ENCODE peak calls at places on chromosomes 2 and 18, in five cellular contexts. A is OCI-LY7; L is fibroblast of lung; X is Right ventricle myocardium inferior; Z is activated CD4-positive, alpha-beta T cell treated with anti-CD3 and anti-CD28 coated beads, Interleukin-2, amount 50 U/mL, for 24 hours. W is an unnamed sample.

GRCh38 chr2:7288484-7288883 is 371.3 kb downstream of the RNF144A start:
- DNase-seq in A (no peak), L (no peak), X (no peak), Z (no peak), W (no peak)

GRCh38 chr2:158181171-158181570 is 79.5 kb downstream of the UPP2 start:
- DNase-seq in A (no peak), L (no peak), X (no peak), Z (no peak), W (no peak)

GRCh38 chr18:38445485-38446145 is 880.0 kb upstream of the CELF4 start:
- DNase-seq in A (no peak), L (no peak), X (no peak), Z (no peak), W (no peak)

GRCh38 chr18:23059541-23060465 is 75.5 kb upstream of the CABLES1 start:
- DNase-seq in A (no peak), L (no peak), X (no peak), Z (no peak), W (no peak)

GRCh38 chr2:100262555-100263320 is 59.6 kb downstream of the LONRF2 start:
- DNase-seq in A (peak), L (peak), X (peak), Z (peak), W (peak)

GRCh38 chr2:133862400-133862977 is 294.2 kb upstream of the NCKAP5 start:
- DNase-seq in A (no peak), L (no peak), X (no peak), Z (no peak), W (no peak)

GRCh38 chr2:201357216-201357615 is at the start of gene FLACC1:
- DNase-seq in A (peak), L (peak), X (no peak), Z (no peak), W (peak)

GRCh38 chr2:150332378-150332777 is 155.1 kb downstream of the RND3 start:
- DNase-seq in A (no peak), L (no peak), X (no peak), Z (no peak), W (no peak)

GRCh38 chr2:176109226-176109954 is 2.3 kb downstream of the HOXD11 start:
- DNase-seq in A (no peak), L (no peak), X (no peak), Z (no peak), W (no peak)

GRCh38 chr2:68263632-68264031 is 11.3 kb upstream of the PPP3R1 start:
- DNase-seq in A (no peak), L (no peak), X (no peak), Z (no peak), W (no peak)

GRCh38 chr2:147030966-147031760 is 813.7 kb upstream of the ACVR2A start:
- DNase-seq in A (no peak), L (peak), X (no peak), Z (no peak), W (peak)

GRCh38 chr2:14524041-14524802 is 108.3 kb upstream of the LRATD1 start:
- DNase-seq in A (no peak), L (peak), X (no peak), Z (no peak), W (no peak)

GRCh38 chr2:204255469-204255868 is 289.8 kb upstream of the PARD3B start:
- DNase-seq in A (no peak), L (no peak), X (no peak), Z (no peak), W (no peak)

GRCh38 chr2:68292108-68292710 is 27.5 kb downstream of the CNRIP1 start:
- DNase-seq in A (peak), L (peak), X (no peak), Z (no peak), W (peak)

GRCh38 chr2:55133467-55134315 is 83.4 kb upstream of the RTN4 start:
- DNase-seq in A (no peak), L (peak), X (no peak), Z (peak), W (peak)

GRCh38 chr2:58918138-58918537 is 677.0 kb upstream of the FANCL start:
- DNase-seq in A (no peak), L (peak), X (no peak), Z (no peak), W (no peak)

GRCh38 chr18:13269599-13270011 is 51.0 kb downstream of the LDLRAD4 start:
- DNase-seq in A (no peak), L (no peak), X (no peak), Z (no peak), W (no peak)

GRCh38 chr2:65579506-65580235 is 147.3 kb upstream of the SPRED2 start:
- DNase-seq in A (no peak), L (no peak), X (no peak), Z (no peak), W (no peak)

GRCh38 chr18:63949068-63949737 is at the start of gene HMSD:
- DNase-seq in A (no peak), L (peak), X (peak), Z (no peak), W (no peak)

GRCh38 chr2:30422437-30422805 is 24.6 kb upstream of the LCLAT1 start:
- DNase-seq in A (no peak), L (no peak), X (no peak), Z (peak), W (peak)

GRCh38 chr2:239298126-239298804 is 102.6 kb downstream of the HDAC4 start:
- DNase-seq in A (peak), L (no peak), X (no peak), Z (no peak), W (no peak)

GRCh38 chr18:80187956-80188642 is 59.2 kb downstream of the PARD6G start:
- DNase-seq in A (no peak), L (no peak), X (no peak), Z (no peak), W (no peak)

GRCh38 chr2:241925277-241925676 is 55.7 kb downstream of the RTP5 start:
- DNase-seq in A (no peak), L (no peak), X (no peak), Z (no peak), W (no peak)

GRCh38 chr2:132416080-132416911 is at the start of gene GPR39:
- DNase-seq in A (no peak), L (peak), X (peak), Z (no peak), W (peak)

GRCh38 chr2:44894058-44894457 is 47.4 kb upstream of the SIX3 start:
- DNase-seq in A (no peak), L (no peak), X (no peak), Z (no peak), W (no peak)

GRCh38 chr2:73444202-73444601 is 58.6 kb downstream of the ALMS1 start:
- DNase-seq in A (no peak), L (no peak), X (no peak), Z (no peak), W (no peak)

GRCh38 chr2:217440000-217440399 is 562.8 kb downstream of the TNS1 start:
- DNase-seq in A (no peak), L (peak), X (no peak), Z (no peak), W (no peak)

GRCh38 chr2:119231975-119232665 is 8.5 kb downstream of the STEAP3 start:
- DNase-seq in A (no peak), L (peak), X (no peak), Z (no peak), W (no peak)

GRCh38 chr2:32274289-32274688 is 3.4 kb upstream of the YIPF4 start:
- DNase-seq in A (no peak), L (no peak), X (no peak), Z (no peak), W (no peak)

GRCh38 chr2:31038385-31038784 is 99.9 kb downstream of the GALNT14 start:
- DNase-seq in A (no peak), L (no peak), X (no peak), Z (no peak), W (no peak)

W was measured in fibroblast of the conjunctiva.